ENCODE peak calls at places on chromosomes 7 and 10, in eight cellular contexts. One of them, this sample, is unnamed.
A peak's percentile ranks its signal among the peaks of the same experiment; 100 is the strongest.

GRCh38 chr10:6269953-6270867 is 67.5 kb downstream of the PFKFB3 start:
- DNase-seq in IMR-90: peak; percentile 19
- DNase-seq in dorsolateral prefrontal cortex: no peak
- DNase-seq in activated CD4-positive, alpha-beta T cell treated with anti-CD3 and anti-CD28 coated beads, Interleukin-2, amount 50 U/mL, for 48 hours: peak; percentile 83
- DNase-seq in GM23248: no peak
- DNase-seq in brain microvascular endothelial cell: no peak
- DNase-seq in heart left ventricle: no peak
- DNase-seq in naive thymus-derived CD8-positive, alpha-beta T cell: peak; percentile 60
- DNase-seq in this sample: peak; percentile 85

GRCh38 chr7:140085447-140085846 is 22.7 kb upstream of the PARP12 start:
- DNase-seq in activated CD4-positive, alpha-beta T cell treated with anti-CD3 and anti-CD28 coated beads, Interleukin-2, amount 50 U/mL, for 48 hours: no peak
- DNase-seq in dorsolateral prefrontal cortex: no peak
- DNase-seq in IMR-90: no peak
- DNase-seq in brain microvascular endothelial cell: no peak
- DNase-seq in heart left ventricle: no peak
- DNase-seq in naive thymus-derived CD8-positive, alpha-beta T cell: no peak
- DNase-seq in GM23248: no peak
- DNase-seq in this sample: no peak

GRCh38 chr7:108299251-108300014 is 156.8 kb downstream of the NRCAM start:
- DNase-seq in IMR-90: no peak
- DNase-seq in naive thymus-derived CD8-positive, alpha-beta T cell: no peak
- DNase-seq in brain microvascular endothelial cell: peak; percentile 61
- DNase-seq in dorsolateral prefrontal cortex: no peak
- DNase-seq in GM23248: peak; percentile 53
- DNase-seq in heart left ventricle: no peak
- DNase-seq in activated CD4-positive, alpha-beta T cell treated with anti-CD3 and anti-CD28 coated beads, Interleukin-2, amount 50 U/mL, for 48 hours: no peak
- DNase-seq in this sample: no peak

GRCh38 chr7:129664029-129665012 is 52.8 kb downstream of the NRF1 start:
- DNase-seq in dorsolateral prefrontal cortex: no peak
- DNase-seq in IMR-90: peak; percentile 83
- DNase-seq in activated CD4-positive, alpha-beta T cell treated with anti-CD3 and anti-CD28 coated beads, Interleukin-2, amount 50 U/mL, for 48 hours: no peak
- DNase-seq in brain microvascular endothelial cell: peak; percentile 49
- DNase-seq in heart left ventricle: no peak
- DNase-seq in GM23248: peak; percentile 86
- DNase-seq in naive thymus-derived CD8-positive, alpha-beta T cell: no peak
- DNase-seq in this sample: no peak

GRCh38 chr10:44647877-44648542 is 263.1 kb upstream of the CXCL12 start:
- DNase-seq in dorsolateral prefrontal cortex: no peak
- DNase-seq in brain microvascular endothelial cell: no peak
- DNase-seq in heart left ventricle: peak; percentile 16
- DNase-seq in activated CD4-positive, alpha-beta T cell treated with anti-CD3 and anti-CD28 coated beads, Interleukin-2, amount 50 U/mL, for 48 hours: no peak
- DNase-seq in naive thymus-derived CD8-positive, alpha-beta T cell: no peak
- DNase-seq in GM23248: peak; percentile 88
- DNase-seq in IMR-90: peak; percentile 71
- DNase-seq in this sample: no peak

GRCh38 chr10:87054373-87055295 is 34.5 kb downstream of the FAM25A start:
- DNase-seq in dorsolateral prefrontal cortex: no peak
- DNase-seq in activated CD4-positive, alpha-beta T cell treated with anti-CD3 and anti-CD28 coated beads, Interleukin-2, amount 50 U/mL, for 48 hours: peak; percentile 12
- DNase-seq in naive thymus-derived CD8-positive, alpha-beta T cell: no peak
- DNase-seq in heart left ventricle: no peak
- DNase-seq in IMR-90: peak; percentile 85
- DNase-seq in GM23248: peak; percentile 79
- DNase-seq in brain microvascular endothelial cell: peak; percentile 59
- DNase-seq in this sample: no peak

GRCh38 chr7:50472427-50472826 is 22.3 kb upstream of the FIGNL1 start:
- DNase-seq in naive thymus-derived CD8-positive, alpha-beta T cell: no peak
- DNase-seq in dorsolateral prefrontal cortex: no peak
- DNase-seq in GM23248: no peak
- DNase-seq in activated CD4-positive, alpha-beta T cell treated with anti-CD3 and anti-CD28 coated beads, Interleukin-2, amount 50 U/mL, for 48 hours: no peak
- DNase-seq in heart left ventricle: no peak
- DNase-seq in IMR-90: no peak
- DNase-seq in brain microvascular endothelial cell: no peak
- DNase-seq in this sample: no peak

GRCh38 chr10:94093286-94093905 is 99.7 kb downstream of the PLCE1 start:
- DNase-seq in brain microvascular endothelial cell: no peak
- DNase-seq in dorsolateral prefrontal cortex: no peak
- DNase-seq in activated CD4-positive, alpha-beta T cell treated with anti-CD3 and anti-CD28 coated beads, Interleukin-2, amount 50 U/mL, for 48 hours: no peak
- DNase-seq in naive thymus-derived CD8-positive, alpha-beta T cell: no peak
- DNase-seq in IMR-90: peak; percentile 42
- DNase-seq in heart left ventricle: no peak
- DNase-seq in GM23248: peak; percentile 53
- DNase-seq in this sample: no peak

GRCh38 chr7:4809091-4809591 is 33.7 kb downstream of the AP5Z1 start:
- DNase-seq in heart left ventricle: peak; percentile 60
- DNase-seq in activated CD4-positive, alpha-beta T cell treated with anti-CD3 and anti-CD28 coated beads, Interleukin-2, amount 50 U/mL, for 48 hours: peak; percentile 21
- DNase-seq in dorsolateral prefrontal cortex: no peak
- DNase-seq in brain microvascular endothelial cell: no peak
- DNase-seq in naive thymus-derived CD8-positive, alpha-beta T cell: peak; percentile 52
- DNase-seq in GM23248: no peak
- DNase-seq in IMR-90: no peak
- DNase-seq in this sample: peak; percentile 39

GRCh38 chr10:130078120-130078519 is 32.5 kb downstream of the C10orf143 start:
- DNase-seq in IMR-90: no peak
- DNase-seq in dorsolateral prefrontal cortex: no peak
- DNase-seq in brain microvascular endothelial cell: no peak
- DNase-seq in activated CD4-positive, alpha-beta T cell treated with anti-CD3 and anti-CD28 coated beads, Interleukin-2, amount 50 U/mL, for 48 hours: no peak
- DNase-seq in heart left ventricle: no peak
- DNase-seq in naive thymus-derived CD8-positive, alpha-beta T cell: no peak
- DNase-seq in GM23248: no peak
- DNase-seq in this sample: no peak

GRCh38 chr7:30548762-30549344 is 44.2 kb upstream of the GGCT start:
- DNase-seq in GM23248: peak; percentile 83
- DNase-seq in dorsolateral prefrontal cortex: peak; percentile 78
- DNase-seq in activated CD4-positive, alpha-beta T cell treated with anti-CD3 and anti-CD28 coated beads, Interleukin-2, amount 50 U/mL, for 48 hours: peak; percentile 56
- DNase-seq in IMR-90: peak; percentile 73
- DNase-seq in naive thymus-derived CD8-positive, alpha-beta T cell: peak; percentile 22
- DNase-seq in heart left ventricle: peak; percentile 62
- DNase-seq in brain microvascular endothelial cell: peak; percentile 70
- DNase-seq in this sample: peak; percentile 47